ENCODE peak calls at places on chromosomes 5 and 9, in ten cellular contexts. One of them, this sample, is unnamed.

GRCh38 chr9:133133680-133134418 is 12.8 kb upstream of the RALGDS start:
- DNase-seq in activated gamma-delta T cell treated with Interleukin-2 at 50 U/mL for 16 hours: peak
- DNase-seq in naive thymus-derived CD8-positive, alpha-beta T cell: peak
- DNase-seq in lower leg skin: peak
- DNase-seq in hippocampal formation: peak
- DNase-seq in mesendoderm: peak
- DNase-seq in A172: peak
- DNase-seq in ecto neural progenitor cell: no peak
- DNase-seq in stimulated activated CD8-positive, alpha-beta memory T cell treated with anti-CD3 and anti-CD28 coated beads, Interleukin-2, amount 100 ng/mL, for 48 hours: no peak
- DNase-seq in GM20000: peak
- DNase-seq in this sample: peak

GRCh38 chr9:98584059-98584458 is 124.7 kb downstream of the GABBR2 start:
- DNase-seq in A172: peak
- DNase-seq in hippocampal formation: no peak
- DNase-seq in ecto neural progenitor cell: no peak
- DNase-seq in lower leg skin: no peak
- DNase-seq in naive thymus-derived CD8-positive, alpha-beta T cell: no peak
- DNase-seq in stimulated activated CD8-positive, alpha-beta memory T cell treated with anti-CD3 and anti-CD28 coated beads, Interleukin-2, amount 100 ng/mL, for 48 hours: peak
- DNase-seq in mesendoderm: no peak
- DNase-seq in GM20000: no peak
- DNase-seq in activated gamma-delta T cell treated with Interleukin-2 at 50 U/mL for 16 hours: no peak
- DNase-seq in this sample: peak

GRCh38 chr9:109100543-109101201 is 19.1 kb downstream of the TMEM245 start:
- DNase-seq in mesendoderm: no peak
- DNase-seq in activated gamma-delta T cell treated with Interleukin-2 at 50 U/mL for 16 hours: no peak
- DNase-seq in GM20000: no peak
- DNase-seq in A172: no peak
- DNase-seq in stimulated activated CD8-positive, alpha-beta memory T cell treated with anti-CD3 and anti-CD28 coated beads, Interleukin-2, amount 100 ng/mL, for 48 hours: no peak
- DNase-seq in hippocampal formation: no peak
- DNase-seq in ecto neural progenitor cell: no peak
- DNase-seq in lower leg skin: no peak
- DNase-seq in naive thymus-derived CD8-positive, alpha-beta T cell: no peak
- DNase-seq in this sample: no peak

GRCh38 chr5:132834057-132834456 is 3.6 kb upstream of the SHROOM1 start:
- DNase-seq in activated gamma-delta T cell treated with Interleukin-2 at 50 U/mL for 16 hours: no peak
- DNase-seq in ecto neural progenitor cell: no peak
- DNase-seq in stimulated activated CD8-positive, alpha-beta memory T cell treated with anti-CD3 and anti-CD28 coated beads, Interleukin-2, amount 100 ng/mL, for 48 hours: no peak
- DNase-seq in lower leg skin: no peak
- DNase-seq in GM20000: no peak
- DNase-seq in A172: no peak
- DNase-seq in naive thymus-derived CD8-positive, alpha-beta T cell: no peak
- DNase-seq in hippocampal formation: no peak
- DNase-seq in mesendoderm: no peak
- DNase-seq in this sample: no peak

GRCh38 chr5:172280937-172281336 is 2.6 kb downstream of the UBTD2 start:
- DNase-seq in activated gamma-delta T cell treated with Interleukin-2 at 50 U/mL for 16 hours: no peak
- DNase-seq in naive thymus-derived CD8-positive, alpha-beta T cell: no peak
- DNase-seq in ecto neural progenitor cell: no peak
- DNase-seq in mesendoderm: no peak
- DNase-seq in lower leg skin: no peak
- DNase-seq in hippocampal formation: no peak
- DNase-seq in stimulated activated CD8-positive, alpha-beta memory T cell treated with anti-CD3 and anti-CD28 coated beads, Interleukin-2, amount 100 ng/mL, for 48 hours: no peak
- DNase-seq in GM20000: no peak
- DNase-seq in A172: no peak
- DNase-seq in this sample: peak

GRCh38 chr9:38022995-38023394 is 46.0 kb downstream of the SHB start:
- DNase-seq in activated gamma-delta T cell treated with Interleukin-2 at 50 U/mL for 16 hours: no peak
- DNase-seq in A172: no peak
- DNase-seq in ecto neural progenitor cell: no peak
- DNase-seq in hippocampal formation: peak
- DNase-seq in naive thymus-derived CD8-positive, alpha-beta T cell: no peak
- DNase-seq in GM20000: no peak
- DNase-seq in mesendoderm: no peak
- DNase-seq in stimulated activated CD8-positive, alpha-beta memory T cell treated with anti-CD3 and anti-CD28 coated beads, Interleukin-2, amount 100 ng/mL, for 48 hours: no peak
- DNase-seq in lower leg skin: no peak
- DNase-seq in this sample: no peak

GRCh38 chr9:3330792-3331420 is 194.9 kb downstream of the RFX3 start:
- DNase-seq in mesendoderm: peak
- DNase-seq in lower leg skin: no peak
- DNase-seq in naive thymus-derived CD8-positive, alpha-beta T cell: no peak
- DNase-seq in GM20000: no peak
- DNase-seq in hippocampal formation: no peak
- DNase-seq in A172: peak
- DNase-seq in stimulated activated CD8-positive, alpha-beta memory T cell treated with anti-CD3 and anti-CD28 coated beads, Interleukin-2, amount 100 ng/mL, for 48 hours: no peak
- DNase-seq in activated gamma-delta T cell treated with Interleukin-2 at 50 U/mL for 16 hours: no peak
- DNase-seq in ecto neural progenitor cell: no peak
- DNase-seq in this sample: peak

GRCh38 chr9:123327697-123328100 is 28.3 kb upstream of the CRB2 start:
- DNase-seq in A172: no peak
- DNase-seq in mesendoderm: peak
- DNase-seq in activated gamma-delta T cell treated with Interleukin-2 at 50 U/mL for 16 hours: no peak
- DNase-seq in GM20000: no peak
- DNase-seq in stimulated activated CD8-positive, alpha-beta memory T cell treated with anti-CD3 and anti-CD28 coated beads, Interleukin-2, amount 100 ng/mL, for 48 hours: no peak
- DNase-seq in hippocampal formation: no peak
- DNase-seq in ecto neural progenitor cell: no peak
- DNase-seq in naive thymus-derived CD8-positive, alpha-beta T cell: no peak
- DNase-seq in lower leg skin: peak
- DNase-seq in this sample: no peak

GRCh38 chr5:169696621-169697517 is 59.8 kb downstream of the DOCK2 start:
- DNase-seq in naive thymus-derived CD8-positive, alpha-beta T cell: no peak
- DNase-seq in stimulated activated CD8-positive, alpha-beta memory T cell treated with anti-CD3 and anti-CD28 coated beads, Interleukin-2, amount 100 ng/mL, for 48 hours: no peak
- DNase-seq in hippocampal formation: no peak
- DNase-seq in lower leg skin: no peak
- DNase-seq in activated gamma-delta T cell treated with Interleukin-2 at 50 U/mL for 16 hours: no peak
- DNase-seq in mesendoderm: no peak
- DNase-seq in A172: peak
- DNase-seq in GM20000: no peak
- DNase-seq in ecto neural progenitor cell: no peak
- DNase-seq in this sample: peak

GRCh38 chr9:112891521-112891920 is 845 bp upstream of the SLC46A2 start:
- DNase-seq in lower leg skin: no peak
- DNase-seq in hippocampal formation: no peak
- DNase-seq in stimulated activated CD8-positive, alpha-beta memory T cell treated with anti-CD3 and anti-CD28 coated beads, Interleukin-2, amount 100 ng/mL, for 48 hours: no peak
- DNase-seq in GM20000: no peak
- DNase-seq in activated gamma-delta T cell treated with Interleukin-2 at 50 U/mL for 16 hours: no peak
- DNase-seq in mesendoderm: no peak
- DNase-seq in A172: no peak
- DNase-seq in ecto neural progenitor cell: no peak
- DNase-seq in naive thymus-derived CD8-positive, alpha-beta T cell: no peak
- DNase-seq in this sample: no peak

GRCh38 chr5:87099246-87099914 is 168.3 kb upstream of the RASA1 start:
- DNase-seq in GM20000: no peak
- DNase-seq in stimulated activated CD8-positive, alpha-beta memory T cell treated with anti-CD3 and anti-CD28 coated beads, Interleukin-2, amount 100 ng/mL, for 48 hours: no peak
- DNase-seq in hippocampal formation: no peak
- DNase-seq in mesendoderm: no peak
- DNase-seq in activated gamma-delta T cell treated with Interleukin-2 at 50 U/mL for 16 hours: no peak
- DNase-seq in naive thymus-derived CD8-positive, alpha-beta T cell: no peak
- DNase-seq in ecto neural progenitor cell: no peak
- DNase-seq in A172: no peak
- DNase-seq in lower leg skin: no peak
- DNase-seq in this sample: peak

GRCh38 chr5:34740306-34740891 is 84.3 kb downstream of the RAI14 start:
- DNase-seq in hippocampal formation: no peak
- DNase-seq in lower leg skin: no peak
- DNase-seq in mesendoderm: no peak
- DNase-seq in naive thymus-derived CD8-positive, alpha-beta T cell: no peak
- DNase-seq in activated gamma-delta T cell treated with Interleukin-2 at 50 U/mL for 16 hours: no peak
- DNase-seq in stimulated activated CD8-positive, alpha-beta memory T cell treated with anti-CD3 and anti-CD28 coated beads, Interleukin-2, amount 100 ng/mL, for 48 hours: no peak
- DNase-seq in ecto neural progenitor cell: no peak
- DNase-seq in GM20000: no peak
- DNase-seq in A172: no peak
- DNase-seq in this sample: no peak

GRCh38 chr5:176543428-176544182 is 5.5 kb upstream of the CDHR2 start:
- DNase-seq in mesendoderm: peak
- DNase-seq in lower leg skin: peak
- DNase-seq in GM20000: peak
- DNase-seq in ecto neural progenitor cell: peak
- DNase-seq in hippocampal formation: peak
- DNase-seq in activated gamma-delta T cell treated with Interleukin-2 at 50 U/mL for 16 hours: peak
- DNase-seq in A172: peak
- DNase-seq in naive thymus-derived CD8-positive, alpha-beta T cell: peak
- DNase-seq in stimulated activated CD8-positive, alpha-beta memory T cell treated with anti-CD3 and anti-CD28 coated beads, Interleukin-2, amount 100 ng/mL, for 48 hours: peak
- DNase-seq in this sample: peak

GRCh38 chr9:124805186-124805585 is 28.3 kb downstream of the OLFML2A start:
- DNase-seq in ecto neural progenitor cell: no peak
- DNase-seq in hippocampal formation: no peak
- DNase-seq in mesendoderm: no peak
- DNase-seq in stimulated activated CD8-positive, alpha-beta memory T cell treated with anti-CD3 and anti-CD28 coated beads, Interleukin-2, amount 100 ng/mL, for 48 hours: no peak
- DNase-seq in lower leg skin: no peak
- DNase-seq in activated gamma-delta T cell treated with Interleukin-2 at 50 U/mL for 16 hours: no peak
- DNase-seq in A172: no peak
- DNase-seq in naive thymus-derived CD8-positive, alpha-beta T cell: no peak
- DNase-seq in GM20000: no peak
- DNase-seq in this sample: no peak

GRCh38 chr5:177025139-177025538 is 2.6 kb downstream of the ZNF346 start:
- DNase-seq in mesendoderm: no peak
- DNase-seq in ecto neural progenitor cell: no peak
- DNase-seq in stimulated activated CD8-positive, alpha-beta memory T cell treated with anti-CD3 and anti-CD28 coated beads, Interleukin-2, amount 100 ng/mL, for 48 hours: no peak
- DNase-seq in hippocampal formation: no peak
- DNase-seq in lower leg skin: no peak
- DNase-seq in A172: no peak
- DNase-seq in activated gamma-delta T cell treated with Interleukin-2 at 50 U/mL for 16 hours: no peak
- DNase-seq in GM20000: no peak
- DNase-seq in naive thymus-derived CD8-positive, alpha-beta T cell: no peak
- DNase-seq in this sample: no peak

GRCh38 chr5:57937501-57937900 is 454.9 kb upstream of the ACTBL2 start:
- DNase-seq in mesendoderm: no peak
- DNase-seq in A172: no peak
- DNase-seq in GM20000: no peak
- DNase-seq in activated gamma-delta T cell treated with Interleukin-2 at 50 U/mL for 16 hours: no peak
- DNase-seq in ecto neural progenitor cell: no peak
- DNase-seq in hippocampal formation: no peak
- DNase-seq in naive thymus-derived CD8-positive, alpha-beta T cell: no peak
- DNase-seq in stimulated activated CD8-positive, alpha-beta memory T cell treated with anti-CD3 and anti-CD28 coated beads, Interleukin-2, amount 100 ng/mL, for 48 hours: no peak
- DNase-seq in lower leg skin: no peak
- DNase-seq in this sample: no peak

GRCh38 chr5:74401566-74402320 is 238.8 kb downstream of the ENC1 start:
- DNase-seq in ecto neural progenitor cell: no peak
- DNase-seq in mesendoderm: no peak
- DNase-seq in hippocampal formation: no peak
- DNase-seq in naive thymus-derived CD8-positive, alpha-beta T cell: no peak
- DNase-seq in A172: peak
- DNase-seq in stimulated activated CD8-positive, alpha-beta memory T cell treated with anti-CD3 and anti-CD28 coated beads, Interleukin-2, amount 100 ng/mL, for 48 hours: no peak
- DNase-seq in GM20000: no peak
- DNase-seq in lower leg skin: no peak
- DNase-seq in activated gamma-delta T cell treated with Interleukin-2 at 50 U/mL for 16 hours: no peak
- DNase-seq in this sample: peak

GRCh38 chr5:102090770-102091169 is 205.3 kb downstream of the SLCO4C1 start:
- DNase-seq in mesendoderm: peak
- DNase-seq in naive thymus-derived CD8-positive, alpha-beta T cell: no peak
- DNase-seq in GM20000: peak
- DNase-seq in hippocampal formation: no peak
- DNase-seq in stimulated activated CD8-positive, alpha-beta memory T cell treated with anti-CD3 and anti-CD28 coated beads, Interleukin-2, amount 100 ng/mL, for 48 hours: no peak
- DNase-seq in lower leg skin: no peak
- DNase-seq in ecto neural progenitor cell: peak
- DNase-seq in A172: peak
- DNase-seq in activated gamma-delta T cell treated with Interleukin-2 at 50 U/mL for 16 hours: no peak
- DNase-seq in this sample: peak

GRCh38 chr9:101092922-101093321 is 64.4 kb downstream of the PLPPR1 start:
- DNase-seq in hippocampal formation: no peak
- DNase-seq in stimulated activated CD8-positive, alpha-beta memory T cell treated with anti-CD3 and anti-CD28 coated beads, Interleukin-2, amount 100 ng/mL, for 48 hours: no peak
- DNase-seq in ecto neural progenitor cell: no peak
- DNase-seq in mesendoderm: no peak
- DNase-seq in naive thymus-derived CD8-positive, alpha-beta T cell: no peak
- DNase-seq in activated gamma-delta T cell treated with Interleukin-2 at 50 U/mL for 16 hours: no peak
- DNase-seq in A172: no peak
- DNase-seq in lower leg skin: no peak
- DNase-seq in GM20000: no peak
- DNase-seq in this sample: no peak

GRCh38 chr5:20041326-20041977 is 53.5 kb upstream of the CDH18 start:
- DNase-seq in A172: peak
- DNase-seq in hippocampal formation: no peak
- DNase-seq in stimulated activated CD8-positive, alpha-beta memory T cell treated with anti-CD3 and anti-CD28 coated beads, Interleukin-2, amount 100 ng/mL, for 48 hours: no peak
- DNase-seq in mesendoderm: no peak
- DNase-seq in naive thymus-derived CD8-positive, alpha-beta T cell: no peak
- DNase-seq in ecto neural progenitor cell: no peak
- DNase-seq in GM20000: no peak
- DNase-seq in lower leg skin: no peak
- DNase-seq in activated gamma-delta T cell treated with Interleukin-2 at 50 U/mL for 16 hours: no peak
- DNase-seq in this sample: peak

GRCh38 chr9:115220339-115221009 is 102.5 kb upstream of the TNC start:
- DNase-seq in mesendoderm: peak
- DNase-seq in stimulated activated CD8-positive, alpha-beta memory T cell treated with anti-CD3 and anti-CD28 coated beads, Interleukin-2, amount 100 ng/mL, for 48 hours: no peak
- DNase-seq in A172: no peak
- DNase-seq in naive thymus-derived CD8-positive, alpha-beta T cell: no peak
- DNase-seq in lower leg skin: no peak
- DNase-seq in activated gamma-delta T cell treated with Interleukin-2 at 50 U/mL for 16 hours: no peak
- DNase-seq in hippocampal formation: no peak
- DNase-seq in ecto neural progenitor cell: no peak
- DNase-seq in GM20000: no peak
- DNase-seq in this sample: no peak

GRCh38 chr9:133700861-133701320 is 37.3 kb downstream of the SARDH start:
- DNase-seq in A172: no peak
- DNase-seq in naive thymus-derived CD8-positive, alpha-beta T cell: no peak
- DNase-seq in lower leg skin: no peak
- DNase-seq in activated gamma-delta T cell treated with Interleukin-2 at 50 U/mL for 16 hours: no peak
- DNase-seq in hippocampal formation: peak
- DNase-seq in GM20000: no peak
- DNase-seq in stimulated activated CD8-positive, alpha-beta memory T cell treated with anti-CD3 and anti-CD28 coated beads, Interleukin-2, amount 100 ng/mL, for 48 hours: no peak
- DNase-seq in ecto neural progenitor cell: no peak
- DNase-seq in mesendoderm: no peak
- DNase-seq in this sample: no peak

GRCh38 chr9:112308576-112308975 is 24.8 kb downstream of the PTBP3 start:
- DNase-seq in hippocampal formation: no peak
- DNase-seq in lower leg skin: no peak
- DNase-seq in activated gamma-delta T cell treated with Interleukin-2 at 50 U/mL for 16 hours: no peak
- DNase-seq in mesendoderm: peak
- DNase-seq in stimulated activated CD8-positive, alpha-beta memory T cell treated with anti-CD3 and anti-CD28 coated beads, Interleukin-2, amount 100 ng/mL, for 48 hours: no peak
- DNase-seq in A172: no peak
- DNase-seq in GM20000: no peak
- DNase-seq in ecto neural progenitor cell: no peak
- DNase-seq in naive thymus-derived CD8-positive, alpha-beta T cell: no peak
- DNase-seq in this sample: no peak

GRCh38 chr9:99135498-99135897 is 30.6 kb downstream of the TGFBR1 start:
- DNase-seq in mesendoderm: no peak
- DNase-seq in GM20000: peak
- DNase-seq in lower leg skin: no peak
- DNase-seq in activated gamma-delta T cell treated with Interleukin-2 at 50 U/mL for 16 hours: no peak
- DNase-seq in ecto neural progenitor cell: no peak
- DNase-seq in A172: no peak
- DNase-seq in hippocampal formation: no peak
- DNase-seq in naive thymus-derived CD8-positive, alpha-beta T cell: peak
- DNase-seq in stimulated activated CD8-positive, alpha-beta memory T cell treated with anti-CD3 and anti-CD28 coated beads, Interleukin-2, amount 100 ng/mL, for 48 hours: no peak
- DNase-seq in this sample: no peak

GRCh38 chr5:73488806-73489205 is 9.4 kb upstream of the BTF3 start:
- DNase-seq in hippocampal formation: no peak
- DNase-seq in mesendoderm: no peak
- DNase-seq in naive thymus-derived CD8-positive, alpha-beta T cell: no peak
- DNase-seq in GM20000: no peak
- DNase-seq in stimulated activated CD8-positive, alpha-beta memory T cell treated with anti-CD3 and anti-CD28 coated beads, Interleukin-2, amount 100 ng/mL, for 48 hours: no peak
- DNase-seq in lower leg skin: no peak
- DNase-seq in ecto neural progenitor cell: no peak
- DNase-seq in A172: no peak
- DNase-seq in activated gamma-delta T cell treated with Interleukin-2 at 50 U/mL for 16 hours: no peak
- DNase-seq in this sample: no peak